ENCODE peak calls at places on chromosomes 13 and 19, in eight cellular contexts. X is foreskin keratinocyte, V is T-helper 2 cell, Z is GM23338, K is AG09309, O is fibroblast of pulmonary artery, A is uterus, F is psoas muscle. S is an unnamed sample.
A peak's percentile ranks its signal among the peaks of the same experiment; 100 is the strongest.

GRCh38 chr19:42519108-42519507 is 9.2 kb downstream of the CEACAM1 start:
- DNase-seq in X (no peak), V (no peak), Z (no peak), K (no peak), O (no peak), A (no peak), F (no peak), S (no peak)

GRCh38 chr19:44905437-44906160 is at the start of gene APOE:
- DNase-seq in X (peak; percentile 27), V (no peak), Z (peak; percentile 91), K (no peak), O (peak; percentile 72), A (no peak), F (no peak), S (peak; percentile 29)

GRCh38 chr13:97600438-97601080 is 166.6 kb downstream of the RAP2A start:
- DNase-seq in X (peak; percentile 75), V (no peak), Z (no peak), K (peak; percentile 7), O (peak; percentile 91), A (no peak), F (no peak), S (peak; percentile 71)

GRCh38 chr13:50208826-50209335 is 193.6 kb downstream of the KCNRG start:
- DNase-seq in X (no peak), V (no peak), Z (peak; percentile 54), K (peak; percentile 49), O (peak; percentile 93), A (peak; percentile 23), F (peak; percentile 42), S (no peak)

GRCh38 chr19:42068756-42069571 is 1.0 kb downstream of the GRIK5 start:
- DNase-seq in X (no peak), V (no peak), Z (peak; percentile 51), K (no peak), O (no peak), A (no peak), F (no peak), S (no peak)

GRCh38 chr13:40576369-40576768 is 90.1 kb downstream of the FOXO1 start:
- DNase-seq in X (no peak), V (no peak), Z (no peak), K (no peak), O (no peak), A (no peak), F (no peak), S (no peak)

GRCh38 chr19:39372047-39372802 is 18.7 kb downstream of the PAF1 start:
- DNase-seq in X (no peak), V (no peak), Z (no peak), K (peak; percentile 94), O (peak; percentile 98), A (peak; percentile 84), F (peak; percentile 84), S (no peak)

GRCh38 chr13:29436291-29436690 is 159.2 kb downstream of the SLC7A1 start:
- DNase-seq in X (peak; percentile 69), V (no peak), Z (no peak), K (no peak), O (peak; percentile 56), A (no peak), F (no peak), S (no peak)

GRCh38 chr13:24511019-24511823 is 1.4 kb downstream of the PARP4 start:
- DNase-seq in X (peak; percentile 87), V (no peak), Z (peak; percentile 33), K (peak; percentile 61), O (peak; percentile 88), A (no peak), F (no peak), S (peak; percentile 63)

GRCh38 chr13:110965038-110965754 is 50.3 kb upstream of the ANKRD10 start:
- DNase-seq in X (peak; percentile 86), V (no peak), Z (no peak), K (peak; percentile 37), O (peak; percentile 59), A (no peak), F (no peak), S (peak; percentile 94)

GRCh38 chr13:80050252-80050651 is 290.7 kb downstream of the SPRY2 start:
- DNase-seq in X (no peak), V (no peak), Z (no peak), K (no peak), O (peak; percentile 34), A (no peak), F (no peak), S (no peak)

GRCh38 chr19:41799444-41800000 is 3.1 kb downstream of the CEACAM3 start:
- DNase-seq in X (no peak), V (no peak), Z (no peak), K (no peak), O (no peak), A (no peak), F (no peak), S (peak; percentile 94)

GRCh38 chr19:30068528-30069395 is 126.7 kb downstream of the URI1 start:
- DNase-seq in X (no peak), V (no peak), Z (no peak), K (no peak), O (no peak), A (no peak), F (no peak), S (no peak)

GRCh38 chr13:112616586-112617381 is 28.8 kb upstream of the TUBGCP3 start:
- DNase-seq in X (peak; percentile 38), V (no peak), Z (peak; percentile 75), K (peak; percentile 10), O (peak; percentile 59), A (no peak), F (no peak), S (no peak)

GRCh38 chr13:30463820-30464495 is 1.8 kb downstream of the HMGB1 start:
- DNase-seq in X (peak; percentile 60), V (peak; percentile 24), Z (no peak), K (no peak), O (peak; percentile 69), A (no peak), F (no peak), S (no peak)

GRCh38 chr19:1042689-1043511 is 3.0 kb downstream of the ABCA7 start:
- DNase-seq in X (no peak), V (no peak), Z (no peak), K (no peak), O (no peak), A (no peak), F (peak; percentile 25), S (no peak)

GRCh38 chr19:47227347-47228167 is 3.4 kb downstream of the BBC3 start:
- DNase-seq in X (peak; percentile 70), V (no peak), Z (peak; percentile 100), K (peak; percentile 80), O (peak; percentile 98), A (peak; percentile 89), F (peak; percentile 93), S (peak; percentile 86)

GRCh38 chr19:2528543-2529173 is 52.7 kb downstream of the GADD45B start:
- DNase-seq in X (no peak), V (no peak), Z (no peak), K (no peak), O (no peak), A (no peak), F (no peak), S (peak; percentile 87)

GRCh38 chr13:74443623-74444022 is 309.4 kb upstream of the KLF12 start:
- DNase-seq in X (peak; percentile 88), V (no peak), Z (no peak), K (peak; percentile 52), O (peak; percentile 87), A (no peak), F (no peak), S (no peak)

GRCh38 chr13:26855921-26856320 is 95.3 kb upstream of the GPR12 start:
- DNase-seq in X (no peak), V (no peak), Z (no peak), K (no peak), O (no peak), A (no peak), F (no peak), S (no peak)

GRCh38 chr13:63167699-63168337 is 1752.2 kb upstream of the PCDH20 start:
- DNase-seq in X (no peak), V (no peak), Z (peak; percentile 81), K (no peak), O (no peak), A (no peak), F (no peak), S (no peak)

GRCh38 chr19:11560404-11560988 is 1.5 kb upstream of the ELOF1 start:
- DNase-seq in X (peak; percentile 52), V (no peak), Z (peak; percentile 95), K (peak; percentile 25), O (peak; percentile 80), A (no peak), F (no peak), S (peak; percentile 61)

GRCh38 chr13:76697277-76697676 is 188.9 kb downstream of the KCTD12 start:
- DNase-seq in X (no peak), V (no peak), Z (no peak), K (no peak), O (no peak), A (no peak), F (no peak), S (no peak)

GRCh38 chr19:7927605-7928333 is 1.8 kb upstream of the CTXN1 start:
- DNase-seq in X (no peak), V (no peak), Z (no peak), K (no peak), O (no peak), A (no peak), F (peak; percentile 22), S (no peak)

GRCh38 chr13:83929147-83929546 is 46.9 kb upstream of the SLITRK1 start:
- DNase-seq in X (no peak), V (no peak), Z (no peak), K (no peak), O (no peak), A (no peak), F (no peak), S (no peak)

GRCh38 chr13:40127476-40127875 is 472.0 kb downstream of the COG6 start:
- DNase-seq in X (no peak), V (no peak), Z (no peak), K (no peak), O (no peak), A (no peak), F (no peak), S (no peak)

GRCh38 chr19:1026189-1027019 is at the start of gene CNN2:
- DNase-seq in X (peak; percentile 60), V (peak; percentile 47), Z (peak; percentile 93), K (no peak), O (peak; percentile 81), A (peak; percentile 85), F (peak; percentile 80), S (peak; percentile 75)

GRCh38 chr13:40187836-40188591 is 478.4 kb downstream of the FOXO1 start:
- DNase-seq in X (no peak), V (peak; percentile 31), Z (peak; percentile 23), K (no peak), O (no peak), A (peak; percentile 27), F (no peak), S (no peak)

GRCh38 chr13:54953786-54954185 is 1925.2 kb downstream of the OLFM4 start:
- DNase-seq in X (peak; percentile 53), V (no peak), Z (no peak), K (no peak), O (no peak), A (no peak), F (no peak), S (no peak)

GRCh38 chr19:46975918-46976782 is 43.5 kb upstream of the NPAS1 start:
- DNase-seq in X (peak; percentile 75), V (no peak), Z (peak; percentile 82), K (peak; percentile 99), O (peak; percentile 99), A (peak; percentile 93), F (peak; percentile 98), S (peak; percentile 79)

GRCh38 chr19:4149518-4150288 is 3.7 kb upstream of the CREB3L3 start:
- DNase-seq in X (no peak), V (no peak), Z (no peak), K (no peak), O (no peak), A (no peak), F (no peak), S (no peak)

GRCh38 chr13:23289917-23290357 is 109.2 kb downstream of the SGCG start:
- DNase-seq in X (peak; percentile 98), V (no peak), Z (no peak), K (no peak), O (peak; percentile 74), A (no peak), F (no peak), S (no peak)

GRCh38 chr19:4027146-4027545 is 19.6 kb downstream of the PIAS4 start:
- DNase-seq in X (no peak), V (no peak), Z (no peak), K (no peak), O (no peak), A (no peak), F (no peak), S (no peak)

GRCh38 chr13:99425485-99426341 is 75.6 kb upstream of the TM9SF2 start:
- DNase-seq in X (no peak), V (no peak), Z (no peak), K (no peak), O (no peak), A (no peak), F (no peak), S (no peak)

S was measured in PC-9.